ENCODE peak calls at places on chromosome 13, in six cellular contexts. One of them, this sample, is unnamed.

GRCh38 chr13:102680842-102681725 is 13.8 kb downstream of the METTL21C start:
- DNase-seq in colonic mucosa: no peak
- DNase-seq in fibroblast of lung: peak
- DNase-seq in IMR-90: peak
- DNase-seq in hepatic stellate cell: no peak
- DNase-seq in anterior cingulate cortex: no peak
- DNase-seq in this sample: no peak

GRCh38 chr13:75739244-75739868 is 103.2 kb downstream of the LMO7 start:
- DNase-seq in colonic mucosa: no peak
- DNase-seq in fibroblast of lung: no peak
- DNase-seq in IMR-90: peak
- DNase-seq in hepatic stellate cell: no peak
- DNase-seq in anterior cingulate cortex: no peak
- DNase-seq in this sample: no peak

GRCh38 chr13:112143046-112143752 is 76.2 kb downstream of the SOX1 start:
- DNase-seq in colonic mucosa: no peak
- DNase-seq in fibroblast of lung: no peak
- DNase-seq in IMR-90: no peak
- DNase-seq in hepatic stellate cell: no peak
- DNase-seq in anterior cingulate cortex: no peak
- DNase-seq in this sample: no peak

GRCh38 chr13:24097667-24098066 is 62.9 kb upstream of the SPATA13 start:
- DNase-seq in colonic mucosa: no peak
- DNase-seq in fibroblast of lung: no peak
- DNase-seq in IMR-90: no peak
- DNase-seq in hepatic stellate cell: no peak
- DNase-seq in anterior cingulate cortex: no peak
- DNase-seq in this sample: no peak

GRCh38 chr13:35164324-35164932 is 222.4 kb downstream of the NBEA start:
- DNase-seq in colonic mucosa: no peak
- DNase-seq in fibroblast of lung: peak
- DNase-seq in IMR-90: peak
- DNase-seq in hepatic stellate cell: peak
- DNase-seq in anterior cingulate cortex: no peak
- DNase-seq in this sample: no peak

GRCh38 chr13:23695711-23696512 is 125.7 kb downstream of the TNFRSF19 start:
- DNase-seq in colonic mucosa: peak
- DNase-seq in fibroblast of lung: no peak
- DNase-seq in IMR-90: no peak
- DNase-seq in hepatic stellate cell: no peak
- DNase-seq in anterior cingulate cortex: no peak
- DNase-seq in this sample: peak

GRCh38 chr13:100428966-100429365 is 159.6 kb downstream of the GGACT start:
- DNase-seq in colonic mucosa: no peak
- DNase-seq in fibroblast of lung: no peak
- DNase-seq in IMR-90: peak
- DNase-seq in hepatic stellate cell: no peak
- DNase-seq in anterior cingulate cortex: no peak
- DNase-seq in this sample: no peak

GRCh38 chr13:26246154-26246553 is 7.8 kb upstream of the CDK8 start:
- DNase-seq in colonic mucosa: no peak
- DNase-seq in fibroblast of lung: no peak
- DNase-seq in IMR-90: peak
- DNase-seq in hepatic stellate cell: no peak
- DNase-seq in anterior cingulate cortex: no peak
- DNase-seq in this sample: no peak

GRCh38 chr13:99144306-99144705 is 56.3 kb upstream of the UBAC2 start:
- DNase-seq in colonic mucosa: no peak
- DNase-seq in fibroblast of lung: no peak
- DNase-seq in IMR-90: no peak
- DNase-seq in hepatic stellate cell: no peak
- DNase-seq in anterior cingulate cortex: no peak
- DNase-seq in this sample: no peak

GRCh38 chr13:40974460-40975407 is 44.4 kb downstream of the ELF1 start:
- DNase-seq in colonic mucosa: peak
- DNase-seq in fibroblast of lung: peak
- DNase-seq in IMR-90: peak
- DNase-seq in hepatic stellate cell: peak
- DNase-seq in anterior cingulate cortex: no peak
- DNase-seq in this sample: no peak

GRCh38 chr13:51541809-51542258 is 42.4 kb upstream of the WDFY2 start:
- DNase-seq in colonic mucosa: peak
- DNase-seq in fibroblast of lung: no peak
- DNase-seq in IMR-90: no peak
- DNase-seq in hepatic stellate cell: no peak
- DNase-seq in anterior cingulate cortex: no peak
- DNase-seq in this sample: no peak

GRCh38 chr13:28049215-28049614 is 51.2 kb downstream of the FLT3 start:
- DNase-seq in colonic mucosa: no peak
- DNase-seq in fibroblast of lung: no peak
- DNase-seq in IMR-90: no peak
- DNase-seq in hepatic stellate cell: no peak
- DNase-seq in anterior cingulate cortex: no peak
- DNase-seq in this sample: no peak

GRCh38 chr13:21971662-21972635 is 301.1 kb downstream of the FGF9 start:
- DNase-seq in colonic mucosa: no peak
- DNase-seq in fibroblast of lung: peak
- DNase-seq in IMR-90: peak
- DNase-seq in hepatic stellate cell: peak
- DNase-seq in anterior cingulate cortex: no peak
- DNase-seq in this sample: no peak

GRCh38 chr13:31322025-31322424 is 122.2 kb downstream of the B3GLCT start:
- DNase-seq in colonic mucosa: no peak
- DNase-seq in fibroblast of lung: peak
- DNase-seq in IMR-90: peak
- DNase-seq in hepatic stellate cell: peak
- DNase-seq in anterior cingulate cortex: no peak
- DNase-seq in this sample: no peak

GRCh38 chr13:97136418-97136817 is 85.7 kb upstream of the MBNL2 start:
- DNase-seq in colonic mucosa: no peak
- DNase-seq in fibroblast of lung: no peak
- DNase-seq in IMR-90: no peak
- DNase-seq in hepatic stellate cell: no peak
- DNase-seq in anterior cingulate cortex: no peak
- DNase-seq in this sample: peak

GRCh38 chr13:35468195-35468594 is 8.3 kb downstream of the MAB21L1 start:
- DNase-seq in colonic mucosa: no peak
- DNase-seq in fibroblast of lung: no peak
- DNase-seq in IMR-90: no peak
- DNase-seq in hepatic stellate cell: no peak
- DNase-seq in anterior cingulate cortex: no peak
- DNase-seq in this sample: no peak

GRCh38 chr13:62432906-62433305 is 1017.3 kb upstream of the PCDH20 start:
- DNase-seq in colonic mucosa: no peak
- DNase-seq in fibroblast of lung: no peak
- DNase-seq in IMR-90: no peak
- DNase-seq in hepatic stellate cell: no peak
- DNase-seq in anterior cingulate cortex: no peak
- DNase-seq in this sample: no peak

GRCh38 chr13:20573636-20574035 is 6.7 kb downstream of the IFT88 start:
- DNase-seq in colonic mucosa: no peak
- DNase-seq in fibroblast of lung: no peak
- DNase-seq in IMR-90: no peak
- DNase-seq in hepatic stellate cell: no peak
- DNase-seq in anterior cingulate cortex: no peak
- DNase-seq in this sample: no peak

GRCh38 chr13:61084983-61085382 is 330.7 kb downstream of the PCDH20 start:
- DNase-seq in colonic mucosa: no peak
- DNase-seq in fibroblast of lung: peak
- DNase-seq in IMR-90: peak
- DNase-seq in hepatic stellate cell: no peak
- DNase-seq in anterior cingulate cortex: no peak
- DNase-seq in this sample: no peak

GRCh38 chr13:96052655-96053002 is 572 bp downstream of the UGGT2 start:
- DNase-seq in colonic mucosa: no peak
- DNase-seq in fibroblast of lung: peak
- DNase-seq in IMR-90: peak
- DNase-seq in hepatic stellate cell: peak
- DNase-seq in anterior cingulate cortex: no peak
- DNase-seq in this sample: no peak

GRCh38 chr13:32079586-32079985 is 48.0 kb downstream of the FRY start:
- DNase-seq in colonic mucosa: no peak
- DNase-seq in fibroblast of lung: no peak
- DNase-seq in IMR-90: no peak
- DNase-seq in hepatic stellate cell: no peak
- DNase-seq in anterior cingulate cortex: no peak
- DNase-seq in this sample: no peak

GRCh38 chr13:94992277-94992989 is 280.1 kb upstream of the SOX21 start:
- DNase-seq in colonic mucosa: no peak
- DNase-seq in fibroblast of lung: no peak
- DNase-seq in IMR-90: no peak
- DNase-seq in hepatic stellate cell: no peak
- DNase-seq in anterior cingulate cortex: no peak
- DNase-seq in this sample: no peak

GRCh38 chr13:73849292-73849691 is 284.9 kb downstream of the KLF12 start:
- DNase-seq in colonic mucosa: no peak
- DNase-seq in fibroblast of lung: peak
- DNase-seq in IMR-90: peak
- DNase-seq in hepatic stellate cell: peak
- DNase-seq in anterior cingulate cortex: no peak
- DNase-seq in this sample: no peak

GRCh38 chr13:61142506-61142905 is 273.1 kb downstream of the PCDH20 start:
- DNase-seq in colonic mucosa: no peak
- DNase-seq in fibroblast of lung: no peak
- DNase-seq in IMR-90: no peak
- DNase-seq in hepatic stellate cell: no peak
- DNase-seq in anterior cingulate cortex: no peak
- DNase-seq in this sample: no peak

GRCh38 chr13:47175172-47175806 is 278.4 kb upstream of the HTR2A start:
- DNase-seq in colonic mucosa: no peak
- DNase-seq in fibroblast of lung: peak
- DNase-seq in IMR-90: peak
- DNase-seq in hepatic stellate cell: peak
- DNase-seq in anterior cingulate cortex: no peak
- DNase-seq in this sample: no peak

This sample was measured in upper lobe of left lung.